ENCODE peak calls at places on chromosomes 12 and 14, in seven cellular contexts. P, R, V, S, Z, C and K are unnamed samples. For H3K4me1, the result is how much of the 10 kb centered on the place peaks cover.

GRCh38 chr14:24224618-24225071 is 7.5 kb downstream of the NEDD8 start:
- DNase-seq in P (peak), R (peak), V (no peak), S (no peak), Z (no peak), C (no peak), K (no peak)

GRCh38 chr12:117030187-117030896 is 68.9 kb downstream of the TESC start:
- DNase-seq in P (no peak), R (no peak), V (peak), S (no peak), Z (no peak), C (no peak), K (no peak)

GRCh38 chr12:120639771-120640721 is at the start of gene CABP1:
- DNase-seq in P (no peak), R (no peak), V (peak), S (no peak), Z (peak), C (peak), K (no peak)

GRCh38 chr12:75658826-75659823 is 147.7 kb upstream of the KRR1 start:
- DNase-seq in P (peak), R (peak), V (no peak), S (no peak), Z (no peak), C (peak), K (no peak)

GRCh38 chr14:69036757-69037506 is 57.8 kb upstream of the ACTN1 start:
- DNase-seq in P (no peak), R (no peak), V (no peak), S (no peak), Z (no peak), C (no peak), K (no peak)

GRCh38 chr12:82300611-82301010 is 57.6 kb downstream of the CCDC59 start:
- DNase-seq in P (no peak), R (no peak), V (no peak), S (no peak), Z (no peak), C (no peak), K (peak)

GRCh38 chr14:44736326-44736725 is 225.4 kb downstream of the KLHL28 start:
- DNase-seq in P (no peak), R (no peak), V (no peak), S (no peak), Z (no peak), C (no peak), K (no peak)

GRCh38 chr14:77140937-77141591 is 527 bp downstream of the ZDHHC22 start:
- DNase-seq in P (peak), R (peak), V (no peak), S (no peak), Z (peak), C (peak), K (no peak)

GRCh38 chr14:54747616-54748015 is 155.0 kb downstream of the GCH1 start:
- DNase-seq in P (no peak), R (no peak), V (no peak), S (no peak), Z (no peak), C (no peak), K (no peak)

GRCh38 chr14:73784065-73784987 is 67.3 kb upstream of the PTGR2 start:
- DNase-seq in P (no peak), R (peak), V (no peak), S (no peak), Z (no peak), C (peak), K (no peak)

GRCh38 chr14:73786632-73786941 is 65.0 kb upstream of the PTGR2 start:
- DNase-seq in P (peak), R (peak), V (no peak), S (no peak), Z (peak), C (peak), K (peak)

GRCh38 chr14:73785834-73786631 is 65.6 kb upstream of the PTGR2 start:
- DNase-seq in P (peak), R (peak), V (peak), S (peak), Z (peak), C (peak), K (peak)

GRCh38 chr14:73785336-73785833 is 66.2 kb upstream of the PTGR2 start:
- DNase-seq in P (peak), R (peak), V (no peak), S (no peak), Z (peak), C (peak), K (no peak)

DNA sequence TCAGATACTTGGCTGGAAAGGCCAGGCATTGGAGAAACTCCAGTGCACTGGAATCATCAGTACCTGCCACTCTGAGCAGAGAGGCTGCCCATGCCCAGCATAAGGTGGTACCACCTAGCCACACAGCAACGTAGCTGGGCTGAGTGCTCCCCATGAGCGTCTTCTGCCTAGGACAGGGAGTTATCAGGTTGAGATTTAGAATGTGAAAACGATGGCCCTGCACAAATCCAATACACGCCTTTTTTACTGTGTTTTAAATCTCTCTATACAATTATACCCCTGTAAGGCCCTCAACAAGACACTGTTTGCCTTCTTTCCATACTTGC is 66.7 kb upstream of the PTGR2 start:
- DNase-seq in P (no peak), R (no peak), V (no peak), S (no peak), Z (no peak), C (no peak), K (no peak)
- H3K4me1 ChIP-seq in P (under half), R (under half), V (under half), S (under half), Z (under half), C (half or more), K (half or more)

GRCh38 chr12:65882504-65882903 is 58.2 kb downstream of the HMGA2 start:
- DNase-seq in P (no peak), R (peak), V (no peak), S (no peak), Z (no peak), C (no peak), K (no peak)
- H3K4me1 ChIP-seq in P (half or more), R (half or more), V (under half), S (under half), Z (under half), C (half or more), K (under half)

DNA sequence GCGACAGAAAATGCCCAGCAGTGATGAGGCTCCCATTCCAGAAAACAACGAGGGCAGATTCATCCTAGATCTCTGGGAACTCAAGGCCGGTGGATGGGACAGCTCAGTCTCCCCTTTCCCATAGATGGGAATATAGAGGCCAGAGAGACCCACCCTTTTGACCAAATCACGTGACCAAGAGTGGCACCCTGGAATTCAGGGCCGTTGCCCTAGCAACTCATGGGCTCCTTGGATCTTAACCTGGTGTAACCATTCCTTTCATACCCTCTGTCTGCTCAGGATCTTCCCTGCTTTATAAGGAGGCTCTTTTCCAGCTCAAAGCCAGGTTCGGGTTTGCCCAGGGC is 8.4 kb upstream of the LRTM2 start:
- DNase-seq in P (no peak), R (no peak), V (no peak), S (no peak), Z (no peak), C (no peak), K (no peak)
- H3K4me1 ChIP-seq in P (under half), R (under half), V (under half), S (under half), Z (under half), C (under half), K (under half)

GRCh38 chr14:61122862-61123261 is 141.8 kb downstream of the SLC38A6 start:
- DNase-seq in P (no peak), R (no peak), V (no peak), S (no peak), Z (no peak), C (no peak), K (no peak)
- H3K4me1 ChIP-seq in P (under half), R (under half), V (under half), S (under half), Z (under half), C (under half), K (under half)

DNA sequence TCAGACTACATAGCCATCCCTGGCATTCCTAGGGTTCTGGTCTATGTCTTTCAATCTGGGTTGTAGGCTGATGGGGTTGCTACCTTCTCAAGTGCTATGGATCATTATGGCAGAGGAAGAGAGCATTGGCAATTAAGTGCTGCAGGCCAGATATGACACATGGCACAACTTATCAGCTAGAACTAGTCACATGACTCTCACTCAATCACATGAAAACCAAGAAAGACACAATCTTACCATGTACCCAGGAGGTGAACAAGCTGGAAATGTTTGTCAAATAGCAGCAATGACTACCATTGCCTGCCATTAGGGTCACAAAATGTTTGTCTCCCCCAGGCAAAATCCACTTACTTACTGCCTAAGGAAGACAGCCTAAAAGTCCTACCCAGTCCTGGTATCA is 80.4 kb downstream of the GALNT8 start:
- DNase-seq in P (no peak), R (no peak), V (no peak), S (no peak), Z (no peak), C (no peak), K (no peak)
- H3K4me1 ChIP-seq in P (under half), R (under half), V (under half), S (under half), Z (under half), C (under half), K (under half)

GRCh38 chr12:25013061-25013460 is 64.2 kb upstream of the BCAT1 start:
- DNase-seq in P (no peak), R (no peak), V (no peak), S (no peak), Z (no peak), C (no peak), K (no peak)

GRCh38 chr12:25014961-25015360 is 66.1 kb upstream of the BCAT1 start:
- DNase-seq in P (no peak), R (peak), V (no peak), S (no peak), Z (no peak), C (peak), K (no peak)

GRCh38 chr12:25020621-25021243 is 71.8 kb upstream of the BCAT1 start:
- DNase-seq in P (no peak), R (no peak), V (no peak), S (no peak), Z (no peak), C (no peak), K (no peak)

GRCh38 chr12:25018146-25018545 is 69.2 kb upstream of the BCAT1 start:
- DNase-seq in P (no peak), R (no peak), V (no peak), S (no peak), Z (no peak), C (no peak), K (no peak)

GRCh38 chr12:25017336-25017735 is 68.4 kb upstream of the BCAT1 start:
- DNase-seq in P (no peak), R (no peak), V (no peak), S (no peak), Z (no peak), C (peak), K (no peak)
- H3K4me1 ChIP-seq in P (under half), R (under half), V (under half), S (under half), Z (under half), C (under half), K (under half)

GRCh38 chr12:124509300-124509675 is 58.1 kb downstream of the NCOR2 start:
- DNase-seq in P (no peak), R (no peak), V (no peak), S (no peak), Z (no peak), C (no peak), K (no peak)
- H3K4me1 ChIP-seq in P (half or more), R (under half), V (under half), S (under half), Z (under half), C (half or more), K (half or more)

GRCh38 chr14:59481407-59482119 is 2.6 kb downstream of the L3HYPDH start:
- DNase-seq in P (peak), R (peak), V (no peak), S (no peak), Z (no peak), C (peak), K (no peak)
- H3K4me1 ChIP-seq in P (under half), R (under half), V (under half), S (under half), Z (under half), C (under half), K (under half)

GRCh38 chr12:6335451-6336078 is 6.3 kb downstream of the TNFRSF1A start:
- DNase-seq in P (peak), R (peak), V (peak), S (peak), Z (no peak), C (peak), K (peak)
- H3K4me1 ChIP-seq in P (half or more), R (half or more), V (under half), S (under half), Z (under half), C (half or more), K (half or more)